ENCODE peak calls at places on chromosomes 5 and 9, in five cellular contexts. L is NB4, K is AG04450, R is esophagus muscularis mucosa, M is prostate gland. U is an unnamed sample.

GRCh38 chr5:92380069-92380770 is 997.1 kb upstream of the ARRDC3 start:
- DNase-seq in L (no peak), K (no peak), R (no peak), M (no peak), U (peak)

GRCh38 chr5:181181650-181182565 is 23.1 kb downstream of the TRIM7 start:
- DNase-seq in L (peak), K (no peak), R (no peak), M (no peak), U (peak)

GRCh38 chr5:139696167-139696893 is 48.2 kb downstream of the CXXC5 start:
- DNase-seq in L (no peak), K (no peak), R (no peak), M (no peak), U (no peak)

GRCh38 chr5:95281211-95281610 is 3.7 kb downstream of the MCTP1 start:
- DNase-seq in L (no peak), K (no peak), R (no peak), M (no peak), U (no peak)

GRCh38 chr9:15271403-15271802 is 35.6 kb downstream of the TTC39B start:
- DNase-seq in L (peak), K (no peak), R (no peak), M (no peak), U (no peak)

GRCh38 chr9:31013371-31013770 is 1371.1 kb upstream of the ACO1 start:
- DNase-seq in L (no peak), K (no peak), R (no peak), M (no peak), U (no peak)

GRCh38 chr9:87062706-87063105 is 115.4 kb upstream of the GAS1 start:
- DNase-seq in L (no peak), K (no peak), R (no peak), M (no peak), U (no peak)

GRCh38 chr9:89874351-89875321 is 269.8 kb downstream of the GADD45G start:
- DNase-seq in L (no peak), K (no peak), R (peak), M (peak), U (no peak)

GRCh38 chr5:10140195-10140973 is 109.3 kb downstream of the ATPSCKMT start:
- DNase-seq in L (peak), K (no peak), R (no peak), M (no peak), U (peak)

GRCh38 chr9:136107155-136107952 is 11.3 kb downstream of the TMEM250 start:
- DNase-seq in L (no peak), K (no peak), R (no peak), M (no peak), U (no peak)

GRCh38 chr9:16704096-16704488 is 166.4 kb downstream of the BNC2 start:
- DNase-seq in L (no peak), K (no peak), R (no peak), M (no peak), U (peak)

GRCh38 chr5:60538955-60539866 is 160.8 kb downstream of the DEPDC1B start:
- DNase-seq in L (no peak), K (no peak), R (no peak), M (no peak), U (peak)

GRCh38 chr9:5870691-5871090 is 20.0 kb upstream of the MLANA start:
- DNase-seq in L (no peak), K (no peak), R (no peak), M (no peak), U (peak)

GRCh38 chr5:72441861-72442540 is 65.2 kb downstream of the ZNF366 start:
- DNase-seq in L (no peak), K (peak), R (no peak), M (no peak), U (peak)

GRCh38 chr9:111937781-111938426 is 41.3 kb downstream of the UGCG start:
- DNase-seq in L (peak), K (no peak), R (no peak), M (no peak), U (peak)

GRCh38 chr5:9409413-9410089 is 136.3 kb downstream of the SEMA5A start:
- DNase-seq in L (no peak), K (no peak), R (peak), M (no peak), U (no peak)

GRCh38 chr5:137923856-137924255 is 34.6 kb downstream of the PKD2L2 start:
- DNase-seq in L (no peak), K (no peak), R (no peak), M (no peak), U (no peak)

GRCh38 chr5:372911-373709 is 51.6 kb downstream of the AHRR start:
- DNase-seq in L (peak), K (no peak), R (peak), M (peak), U (no peak)

GRCh38 chr5:178231736-178232123 is 872 bp downstream of the PHYKPL start:
- DNase-seq in L (peak), K (no peak), R (no peak), M (no peak), U (no peak)

GRCh38 chr5:179716286-179716685 is 16.3 kb upstream of the MAML1 start:
- DNase-seq in L (no peak), K (no peak), R (no peak), M (no peak), U (no peak)

GRCh38 chr9:13395086-13395485 is 115.6 kb upstream of the MPDZ start:
- DNase-seq in L (no peak), K (no peak), R (no peak), M (no peak), U (peak)

GRCh38 chr9:131310833-131311554 is 21.5 kb downstream of the PLPP7 start:
- DNase-seq in L (peak), K (no peak), R (no peak), M (no peak), U (no peak)

GRCh38 chr9:17462869-17463464 is 115.9 kb upstream of the SH3GL2 start:
- DNase-seq in L (peak), K (peak), R (no peak), M (peak), U (peak)

GRCh38 chr5:131795879-131796792 is 681 bp downstream of the FNIP1 start:
- DNase-seq in L (peak), K (no peak), R (peak), M (peak), U (peak)

GRCh38 chr9:71767421-71768321 is 642 bp downstream of the CEMIP2 start:
- DNase-seq in L (no peak), K (no peak), R (peak), M (no peak), U (peak)

GRCh38 chr5:139075066-139076050 is 122.8 kb downstream of the SIL1 start:
- DNase-seq in L (peak), K (no peak), R (no peak), M (no peak), U (peak)

GRCh38 chr5:108360280-108360679 is 21.6 kb downstream of the FBXL17 start:
- DNase-seq in L (no peak), K (no peak), R (no peak), M (no peak), U (no peak)

GRCh38 chr5:159101689-159102088 is 2.0 kb upstream of the EBF1 start:
- DNase-seq in L (no peak), K (no peak), R (no peak), M (no peak), U (peak)

GRCh38 chr5:157917909-157918809 is 59.2 kb upstream of the CLINT1 start:
- DNase-seq in L (peak), K (peak), R (no peak), M (peak), U (peak)

GRCh38 chr9:93156475-93157008 is 22.5 kb upstream of the NINJ1 start:
- DNase-seq in L (no peak), K (no peak), R (no peak), M (no peak), U (no peak)

GRCh38 chr5:116574682-116575634 is at the start of gene SEMA6A:
- DNase-seq in L (peak), K (peak), R (peak), M (peak), U (peak)

GRCh38 chr5:111134080-111134479 is 41.9 kb downstream of the WDR36 start:
- DNase-seq in L (peak), K (peak), R (no peak), M (no peak), U (peak)

GRCh38 chr5:124660229-124661093 is 86.0 kb downstream of the ZNF608 start:
- DNase-seq in L (no peak), K (no peak), R (peak), M (no peak), U (peak)

GRCh38 chr5:178605788-178606187 is 15.6 kb upstream of the COL23A1 start:
- DNase-seq in L (no peak), K (no peak), R (no peak), M (no peak), U (no peak)

GRCh38 chr5:133460172-133460758 is 152.1 kb downstream of the FSTL4 start:
- DNase-seq in L (peak), K (no peak), R (no peak), M (no peak), U (peak)

GRCh38 chr9:108184941-108185340 is 670.8 kb downstream of the ACTL7B start:
- DNase-seq in L (no peak), K (no peak), R (peak), M (peak), U (peak)

GRCh38 chr9:75871624-75872023 is 18.8 kb upstream of the PCSK5 start:
- DNase-seq in L (no peak), K (no peak), R (no peak), M (no peak), U (no peak)

GRCh38 chr9:109319072-109319630 is 1.7 kb downstream of the EPB41L4B start:
- DNase-seq in L (no peak), K (no peak), R (no peak), M (no peak), U (no peak)

DNA sequence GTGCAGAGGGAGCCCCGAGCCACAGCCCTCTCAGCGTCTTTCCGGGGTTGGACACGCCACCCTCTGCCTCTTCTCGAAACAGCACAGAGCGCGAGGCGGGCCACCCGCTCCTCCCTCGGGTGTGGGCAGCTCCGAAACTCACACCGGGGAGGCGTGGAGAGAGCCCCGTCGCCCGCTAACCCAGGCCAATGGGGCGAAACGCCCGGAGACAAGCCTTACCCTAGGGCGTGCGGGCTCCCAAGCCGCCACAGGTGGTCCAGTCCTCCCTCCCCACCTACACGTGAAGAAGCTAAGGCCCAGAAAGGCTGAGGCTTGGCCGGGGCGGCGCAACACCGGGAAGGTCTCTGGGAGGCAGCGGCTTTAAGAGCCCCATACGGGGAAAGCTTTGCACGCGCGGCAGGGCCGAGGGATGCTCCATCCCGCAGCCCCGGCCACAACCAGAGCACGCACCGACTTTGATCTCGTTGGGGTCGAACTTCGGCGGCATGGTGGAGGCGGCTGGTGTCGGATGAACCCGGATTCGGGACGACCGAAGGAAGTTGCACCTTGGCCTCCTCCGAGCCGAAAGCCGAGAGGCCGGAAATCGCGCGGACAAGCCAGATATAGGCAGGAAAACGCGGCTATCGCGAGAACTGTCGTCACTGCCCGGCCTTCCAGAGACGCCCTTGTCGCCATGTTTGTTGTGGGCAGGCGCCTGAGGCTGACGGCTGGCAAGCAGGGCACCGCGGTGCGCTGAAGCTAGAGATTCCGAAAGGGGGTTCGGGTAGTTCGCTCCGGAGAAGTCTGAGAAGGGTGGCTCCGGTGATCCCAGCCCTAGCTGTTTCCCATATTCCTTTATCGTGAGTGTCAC is at the start of the genes LRSAM1 and RPL12:
- DNase-seq in L (peak), K (peak), R (peak), M (peak), U (peak)
- H3K4me3 ChIP-seq in L (peak), K (peak), R (peak), M (peak), U (peak)

GRCh38 chr5:176618783-176619182 is 8.8 kb upstream of the GPRIN1 start:
- DNase-seq in L (no peak), K (no peak), R (no peak), M (no peak), U (no peak)
- TF ChIP-seq CTCF in L (no peak), K (no peak), R (no peak), M (no peak), U (no peak)

GRCh38 chr9:20854444-20854843 is 170.4 kb downstream of the FOCAD start:
- DNase-seq in L (no peak), K (peak), R (no peak), M (no peak), U (no peak)

GRCh38 chr9:20848490-20848889 is 164.4 kb downstream of the FOCAD start:
- DNase-seq in L (no peak), K (no peak), R (no peak), M (no peak), U (peak)

DNA sequence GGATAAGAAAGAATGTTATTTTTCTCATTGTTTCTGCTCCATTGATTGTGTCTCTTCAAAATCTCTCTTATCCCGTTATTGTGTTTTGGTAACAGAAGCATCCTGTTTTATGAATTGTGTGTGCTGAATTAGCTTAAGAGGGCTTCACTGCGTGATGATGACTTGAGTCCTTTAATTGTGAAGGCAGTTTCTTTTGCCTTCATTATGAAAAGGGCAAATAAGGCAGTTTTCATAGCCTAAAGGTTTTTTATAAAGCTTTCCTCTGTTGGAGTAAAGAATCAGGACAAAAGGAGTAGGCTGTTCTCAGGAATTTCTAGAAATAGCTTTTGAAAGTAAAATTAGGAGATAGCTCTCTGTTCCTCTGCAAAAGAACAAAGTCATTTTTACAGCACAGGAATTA is 169.8 kb downstream of the FOCAD start:
- DNase-seq in L (no peak), K (no peak), R (no peak), M (no peak), U (no peak)
- H3K4me3 ChIP-seq in L (no peak), K (no peak), R (no peak), M (no peak), U (no peak)

DNA sequence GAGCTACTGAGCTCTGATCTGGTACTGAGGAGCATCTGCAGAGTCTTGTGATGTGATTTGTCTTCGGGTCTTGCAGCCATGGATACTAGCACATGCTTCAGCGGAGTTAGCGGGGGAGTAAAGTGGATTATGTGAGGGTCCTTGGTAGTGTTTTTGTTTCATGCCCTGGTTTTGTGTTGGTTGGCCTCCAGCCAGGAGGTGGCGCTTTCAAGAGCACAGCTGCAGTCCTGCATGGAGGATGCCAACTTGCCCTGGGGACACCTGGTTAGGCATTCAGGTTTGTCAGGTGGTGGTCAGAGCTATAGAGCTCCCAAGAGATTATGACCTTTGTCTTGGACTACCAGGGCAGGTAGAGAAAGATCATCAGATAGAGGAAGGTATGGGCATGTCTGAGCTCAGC is 185.8 kb upstream of the CDH6 start:
- DNase-seq in L (no peak), K (no peak), R (no peak), M (no peak), U (no peak)
- TF ChIP-seq CTCF in L (no peak), K (no peak), R (no peak), M (no peak), U (no peak)

GRCh38 chr9:70510157-70510770 is 95.8 kb upstream of the KLF9 start:
- DNase-seq in L (peak), K (no peak), R (no peak), M (peak), U (no peak)

GRCh38 chr9:70514273-70514672 is 99.8 kb upstream of the KLF9 start:
- DNase-seq in L (no peak), K (no peak), R (no peak), M (no peak), U (no peak)

GRCh38 chr9:70506159-70506558 is 91.7 kb upstream of the KLF9 start:
- DNase-seq in L (no peak), K (no peak), R (no peak), M (no peak), U (peak)

DNA sequence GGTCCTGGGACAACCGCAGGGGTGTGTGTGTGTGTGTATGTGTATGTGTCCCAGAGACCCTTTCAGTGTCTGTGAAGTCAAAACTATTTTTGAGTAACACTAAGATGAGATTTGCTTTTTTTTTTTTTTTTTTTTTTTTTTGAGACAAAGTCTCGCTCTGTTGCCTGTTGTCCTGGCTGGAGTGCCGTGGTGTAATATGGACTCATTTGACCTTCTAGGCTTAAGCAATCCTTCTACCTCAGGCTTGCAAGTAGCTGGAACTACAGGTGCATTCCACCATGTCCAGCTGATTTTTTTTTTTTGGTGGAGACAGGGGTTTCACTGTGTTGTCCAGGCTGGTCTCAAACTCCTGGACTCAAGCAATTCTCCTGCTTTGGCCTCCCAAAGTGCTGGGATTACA is 97.4 kb upstream of the KLF9 start:
- DNase-seq in L (no peak), K (no peak), R (no peak), M (no peak), U (no peak)
- H3K4me3 ChIP-seq in L (no peak), K (no peak), R (no peak), M (no peak), U (no peak)

DNA sequence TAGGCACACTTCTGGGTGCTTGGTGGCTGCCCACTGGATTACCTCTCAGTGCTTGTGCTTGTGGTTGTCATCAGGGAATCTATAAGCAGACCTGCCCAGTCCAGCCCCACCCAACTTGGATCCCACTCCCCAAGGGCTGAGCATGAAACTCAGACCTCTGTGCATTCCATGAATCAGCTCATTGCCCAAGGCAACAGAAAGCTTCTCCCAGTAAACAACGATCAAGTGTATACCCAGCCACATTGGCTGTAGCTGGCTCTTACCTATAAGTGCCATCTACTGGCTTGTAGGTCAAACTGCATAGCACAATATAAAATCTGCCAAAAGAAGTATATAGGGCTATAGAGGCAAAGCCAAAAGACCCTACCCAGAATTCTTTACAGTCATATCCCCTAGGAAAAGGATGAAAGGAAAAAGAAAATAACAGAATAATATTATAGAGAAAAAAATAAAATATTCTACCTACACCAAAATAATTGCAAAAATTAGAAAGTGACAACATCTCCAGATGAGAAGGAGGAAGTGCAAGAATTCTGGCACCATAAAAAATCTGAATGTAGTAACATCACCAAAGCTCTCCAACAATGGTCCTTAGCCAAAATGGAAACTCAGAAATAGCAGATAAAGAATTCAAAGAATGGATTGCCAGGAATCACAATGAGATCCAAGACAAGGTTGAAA is 321.0 kb upstream of the TRPC7 start:
- DNase-seq in L (peak), K (no peak), R (no peak), M (no peak), U (peak)
- TF ChIP-seq CTCF in L (peak), K (no peak), R (no peak), M (peak), U (peak)

DNA sequence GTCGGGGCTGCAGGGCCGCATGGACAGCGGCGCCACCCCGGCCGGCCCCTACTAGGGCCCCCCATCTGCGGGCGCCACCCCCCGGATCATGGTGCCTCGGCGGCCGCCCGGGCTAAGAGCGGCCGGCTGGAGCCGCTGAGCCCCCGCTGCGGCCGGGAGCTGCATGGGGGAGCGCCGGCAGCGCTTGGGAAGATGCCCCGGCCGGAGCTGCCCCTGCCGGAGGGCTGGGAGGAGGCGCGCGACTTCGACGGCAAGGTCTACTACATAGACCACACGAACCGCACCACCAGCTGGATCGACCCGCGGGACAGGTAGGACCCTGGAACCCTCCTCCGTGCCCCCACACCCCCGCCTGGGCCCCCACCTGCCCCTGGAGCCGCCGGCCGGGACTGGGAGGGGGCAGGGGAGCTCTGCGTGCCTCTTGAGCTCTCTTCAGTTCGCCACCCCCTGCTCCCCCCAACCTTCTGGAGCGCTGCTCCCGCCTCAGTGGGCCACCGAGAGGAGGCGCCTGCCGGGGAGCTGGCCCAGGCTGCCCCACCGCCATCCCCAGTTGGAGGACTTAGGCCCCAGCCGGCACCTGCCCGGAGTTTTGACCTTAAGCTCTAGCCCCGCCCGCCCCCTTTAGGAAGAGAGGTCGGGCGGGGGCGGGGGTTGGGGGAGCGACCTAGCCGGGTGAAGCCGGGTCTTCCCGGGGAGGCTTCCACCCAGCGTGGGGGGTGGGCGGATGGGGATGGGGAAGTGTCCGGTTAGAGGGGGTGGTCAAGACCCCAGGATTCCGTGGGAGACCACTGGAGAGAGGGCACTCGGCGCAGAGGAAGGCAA is 727 bp downstream of the WWC1 start:
- DNase-seq in L (no peak), K (no peak), R (no peak), M (no peak), U (no peak)
- H3K4me3 ChIP-seq in L (no peak), K (peak), R (peak), M (peak), U (peak)